ENCODE peak calls at places on chromosome 14, in seven cellular contexts. B is gastrocnemius medialis, W is thyroid gland, M is thoracic aorta, J is HFF-Myc, X is neural crest cell, T is dorsolateral prefrontal cortex. I is an unnamed sample.

GRCh38 chr14:42994001-42994736 is 1387.5 kb downstream of the LRFN5 start:
- DNase-seq in W (no peak), X (no peak), T (no peak), B (no peak), J (peak), M (no peak), I (no peak)

GRCh38 chr14:51431033-51431709 is 191.1 kb downstream of the TMX1 start:
- DNase-seq in T (no peak), B (no peak), W (no peak), J (no peak), M (no peak), X (no peak), I (no peak)

GRCh38 chr14:86799244-86799647 is 1193.7 kb downstream of the GALC start:
- DNase-seq in J (peak), W (no peak), B (no peak), X (no peak), T (no peak), M (no peak), I (no peak)

GRCh38 chr14:29310210-29310609 is 543.6 kb downstream of the FOXG1 start:
- DNase-seq in B (no peak), X (no peak), M (no peak), W (no peak), T (no peak), J (no peak), I (no peak)

GRCh38 chr14:23365353-23366162 is 586 bp upstream of the EFS start:
- DNase-seq in X (peak), T (no peak), M (no peak), W (peak), B (no peak), J (no peak), I (no peak)

GRCh38 chr14:63573579-63573978 is 30.4 kb upstream of the PPP2R5E start:
- DNase-seq in M (no peak), X (no peak), T (no peak), J (no peak), B (no peak), W (no peak), I (no peak)

GRCh38 chr14:49019467-49020100 is 566.6 kb downstream of the RPS29 start:
- DNase-seq in B (no peak), T (no peak), X (no peak), J (no peak), M (no peak), W (no peak), I (no peak)

GRCh38 chr14:22614240-22614799 is 16.2 kb downstream of the ABHD4 start:
- DNase-seq in W (peak), X (no peak), B (no peak), T (no peak), J (peak), M (no peak), I (no peak)

GRCh38 chr14:49585803-49586672 is at the start of gene RPS29:
- DNase-seq in J (peak), T (peak), M (peak), W (peak), B (peak), X (peak), I (peak)

GRCh38 chr14:105926415-105927093 is 400.2 kb downstream of the TMEM121 start:
- DNase-seq in B (no peak), W (no peak), X (no peak), T (no peak), M (no peak), J (no peak), I (peak)

GRCh38 chr14:36306836-36307235 is 13.6 kb downstream of the MBIP start:
- DNase-seq in W (no peak), X (no peak), T (no peak), J (no peak), B (no peak), M (no peak), I (no peak)

GRCh38 chr14:96205059-96205993 is 687 bp downstream of the BDKRB2 start:
- DNase-seq in M (no peak), J (no peak), B (no peak), W (peak), T (no peak), X (no peak), I (no peak)

GRCh38 chr14:23359722-23360447 is 5.1 kb downstream of the EFS start:
- DNase-seq in J (no peak), M (no peak), T (no peak), X (no peak), B (no peak), W (no peak), I (no peak)

GRCh38 chr14:53338192-53338591 is 185.1 kb upstream of the DDHD1 start:
- DNase-seq in M (no peak), T (no peak), W (no peak), B (no peak), X (no peak), J (no peak), I (no peak)

GRCh38 chr14:104157303-104157928 is 19.0 kb downstream of the KIF26A start:
- DNase-seq in J (no peak), W (no peak), M (no peak), B (no peak), T (no peak), X (no peak), I (no peak)

GRCh38 chr14:35211067-35211466 is 81.1 kb upstream of the PSMA6 start:
- DNase-seq in B (no peak), M (no peak), W (no peak), J (no peak), T (no peak), X (no peak), I (no peak)

GRCh38 chr14:102501751-102502315 is 7.7 kb downstream of the ANKRD9 start:
- DNase-seq in J (no peak), M (no peak), T (no peak), W (no peak), B (no peak), X (no peak), I (no peak)

GRCh38 chr14:98189944-98190343 is 1082.1 kb downstream of the BCL11B start:
- DNase-seq in W (no peak), X (no peak), T (no peak), M (no peak), J (no peak), B (no peak), I (no peak)

GRCh38 chr14:92959761-92960680 is 37.1 kb downstream of the CHGA start:
- DNase-seq in M (no peak), T (no peak), X (no peak), B (no peak), W (no peak), J (no peak), I (no peak)

GRCh38 chr14:89418976-89419375 is 1.9 kb upstream of the FOXN3 start:
- DNase-seq in W (no peak), T (no peak), J (no peak), M (no peak), X (no peak), B (no peak), I (no peak)

GRCh38 chr14:67311868-67312267 is 47.7 kb downstream of the ATP6V1D start:
- DNase-seq in B (no peak), T (no peak), X (no peak), M (no peak), J (no peak), W (no peak), I (no peak)

GRCh38 chr14:100406505-100407131 is 83.5 kb downstream of the SLC25A47 start:
- DNase-seq in J (peak), W (no peak), X (no peak), M (no peak), B (peak), T (no peak), I (peak)

GRCh38 chr14:20801726-20802125 is 918 bp downstream of the RNASE1 start:
- DNase-seq in M (no peak), T (no peak), J (no peak), W (no peak), B (no peak), X (no peak), I (no peak)

GRCh38 chr14:54364555-54365415 is 32.0 kb upstream of the CDKN3 start:
- DNase-seq in J (no peak), W (peak), X (no peak), M (peak), T (no peak), B (no peak), I (no peak)

GRCh38 chr14:54362759-54363437 is 33.9 kb upstream of the CDKN3 start:
- DNase-seq in B (no peak), W (no peak), M (no peak), J (no peak), X (no peak), T (no peak), I (no peak)

GRCh38 chr14:54369343-54369742 is 27.5 kb upstream of the CDKN3 start:
- DNase-seq in X (no peak), W (no peak), T (no peak), B (no peak), J (no peak), M (no peak), I (no peak)

GRCh38 chr14:54370323-54371125 is 26.3 kb upstream of the CDKN3 start:
- DNase-seq in J (no peak), X (no peak), W (no peak), T (no peak), B (no peak), M (no peak), I (no peak)

DNA sequence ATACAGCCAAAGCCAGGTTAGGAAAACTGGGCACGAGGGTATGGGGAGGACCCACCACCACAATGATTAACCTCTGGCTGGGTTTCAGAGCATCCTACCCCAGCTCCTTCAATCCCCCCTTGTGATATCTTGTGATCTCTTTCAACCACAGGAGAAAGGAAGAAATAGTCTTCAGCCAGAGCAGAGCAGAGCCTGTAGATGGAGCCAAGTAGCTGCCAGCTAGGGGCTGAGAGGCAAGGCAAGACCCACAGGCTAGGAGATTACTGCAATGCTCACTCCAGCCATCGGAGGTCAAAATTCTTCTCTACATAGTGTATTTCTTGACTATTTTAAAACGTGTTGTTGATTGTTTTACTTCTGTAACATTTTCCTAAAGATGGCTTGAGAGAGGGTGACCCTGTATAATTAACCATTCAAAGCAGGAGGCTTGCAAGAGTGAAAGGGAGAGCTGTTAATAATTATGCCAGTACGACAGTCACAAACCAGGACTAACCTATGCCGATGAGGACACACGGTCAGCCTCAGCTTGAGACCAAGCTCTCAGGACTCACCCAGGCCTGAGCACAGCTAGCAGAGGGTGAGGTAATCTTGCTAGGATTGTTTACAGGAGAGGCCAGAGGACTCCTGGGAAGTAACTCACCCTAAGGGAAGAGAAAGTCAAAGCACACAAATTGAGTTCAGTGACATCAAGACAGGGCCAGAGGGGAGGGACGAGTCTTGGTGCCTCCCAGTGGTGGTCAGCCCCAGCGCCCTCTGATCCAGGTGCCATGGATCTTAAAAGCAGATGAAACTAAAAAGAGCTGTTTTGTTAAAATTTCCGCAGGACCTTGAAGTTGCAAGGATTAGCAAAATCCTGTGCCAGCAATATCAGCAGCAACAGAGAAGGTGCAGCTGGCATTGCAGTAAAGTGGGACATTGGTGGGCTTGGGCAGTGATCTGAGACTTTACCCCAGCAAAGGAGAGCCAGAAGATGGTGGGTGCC is 29.8 kb upstream of the CDKN3 start:
- DNase-seq in J (no peak), X (no peak), W (peak), M (no peak), T (peak), B (no peak), I (no peak)
- TF ChIP-seq CTCF in J (peak), X (peak), W (peak), M (peak), T (peak), B (no peak), I (no peak)

DNA sequence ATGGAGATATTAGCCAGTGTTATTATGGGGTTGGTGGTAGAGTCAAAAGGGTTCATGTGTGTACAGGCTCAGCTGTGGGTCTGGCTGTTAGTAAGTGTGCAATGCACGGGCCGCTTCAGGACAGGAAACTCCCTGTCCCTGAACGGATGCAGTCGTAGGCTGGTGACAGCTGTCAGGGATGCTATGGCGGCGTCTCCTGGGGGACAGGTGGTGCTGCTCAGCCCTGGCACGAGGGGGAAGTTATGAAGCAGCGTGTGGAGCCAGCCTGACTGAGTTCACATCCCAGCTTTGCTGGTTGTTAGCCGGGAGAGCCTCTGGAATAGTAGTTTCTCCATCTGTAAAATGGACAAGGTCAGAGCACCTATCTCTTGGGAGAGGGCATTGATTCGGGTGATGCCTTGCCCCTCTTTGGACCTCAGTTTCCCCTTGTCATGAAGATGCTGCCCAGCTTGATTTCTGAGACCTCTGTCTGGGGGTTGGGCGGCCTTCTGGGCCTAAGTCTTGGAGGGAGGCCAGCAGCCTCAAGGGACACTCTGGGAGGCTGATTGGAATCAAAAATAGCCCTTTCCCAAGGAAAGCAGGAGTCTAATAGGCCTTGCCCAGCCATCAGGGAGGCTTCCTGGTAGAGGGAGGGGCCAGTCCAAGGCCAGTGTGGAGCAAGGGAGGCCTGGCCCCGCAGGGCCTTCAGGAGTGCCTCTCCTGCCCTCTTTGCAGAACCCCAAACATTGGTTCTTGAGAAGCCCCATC is 7.1 kb downstream of the ASB2 start:
- DNase-seq in M (no peak), J (no peak), W (no peak), T (no peak), X (no peak), B (peak), I (no peak)
- TF ChIP-seq CTCF in M (no peak), J (no peak), W (no peak), T (no peak), X (no peak), B (no peak), I (no peak)

GRCh38 chr14:59997966-59998365 is 78.0 kb downstream of the LRRC9 start:
- DNase-seq in T (no peak), B (no peak), X (no peak), J (no peak), W (no peak), M (no peak), I (no peak)

GRCh38 chr14:60008042-60008441 is 83.7 kb upstream of the PCNX4 start:
- DNase-seq in T (no peak), W (no peak), X (no peak), M (no peak), J (no peak), B (no peak), I (no peak)

GRCh38 chr14:59998575-59998974 is 78.6 kb downstream of the LRRC9 start:
- DNase-seq in X (no peak), W (no peak), M (no peak), T (no peak), B (no peak), J (no peak), I (no peak)

GRCh38 chr14:60003991-60004390 is 84.0 kb downstream of the LRRC9 start:
- DNase-seq in T (no peak), B (no peak), J (no peak), W (no peak), X (no peak), M (no peak), I (no peak)

GRCh38 chr14:60002819-60003492 is 83.0 kb downstream of the LRRC9 start:
- DNase-seq in J (no peak), X (no peak), B (peak), M (no peak), T (no peak), W (peak), I (peak)
- TF ChIP-seq CTCF in J (no peak), X (no peak), B (no peak), M (no peak), T (no peak), W (no peak), I (no peak)

GRCh38 chr14:88168498-88169165 is 154.4 kb downstream of the KCNK10 start:
- DNase-seq in M (no peak), J (peak), T (no peak), X (peak), B (no peak), W (peak), I (no peak)
- TF ChIP-seq CTCF in M (no peak), J (peak), T (peak), X (peak), B (no peak), W (peak), I (no peak)